ENCODE peak calls at places on chromosomes 5 and 9, in five cellular contexts. I is CD4-positive, CD25-positive, alpha-beta regulatory T cell; V is amygdala; L is NCI-H774; D is dorsolateral prefrontal cortex. T is an unnamed sample.

GRCh38 chr5:94649874-94650273 is 31.4 kb downstream of the SLF1 start:
- DNase-seq in L (no peak), D (no peak), V (no peak), I (no peak), T (no peak)

GRCh38 chr9:33620738-33621439 is 96.8 kb downstream of the ANKRD18B start:
- DNase-seq in V (no peak), D (no peak), I (no peak), L (peak), T (no peak)

GRCh38 chr9:108001219-108001618 is 511.6 kb upstream of the KLF4 start:
- DNase-seq in L (no peak), V (no peak), D (no peak), I (no peak), T (no peak)

GRCh38 chr5:122252319-122252718 is 59.7 kb upstream of the SNCAIP start:
- DNase-seq in D (no peak), V (no peak), L (no peak), I (no peak), T (peak)

GRCh38 chr5:43425965-43426364 is 13.8 kb upstream of the CCL28 start:
- DNase-seq in D (no peak), V (no peak), L (no peak), I (no peak), T (no peak)

GRCh38 chr5:156918311-156918845 is 44.6 kb downstream of the TIMD4 start:
- DNase-seq in D (no peak), V (no peak), I (no peak), L (no peak), T (no peak)

GRCh38 chr9:106478312-106479099 is 384.5 kb upstream of the ZNF462 start:
- DNase-seq in I (no peak), V (no peak), D (no peak), L (no peak), T (no peak)

GRCh38 chr5:142307491-142307890 is 17.3 kb downstream of the SPRY4 start:
- DNase-seq in D (no peak), V (no peak), L (no peak), I (no peak), T (no peak)

GRCh38 chr5:1008451-1009358 is at the start of gene NKD2:
- DNase-seq in V (no peak), D (peak), I (no peak), L (peak), T (no peak)

GRCh38 chr5:144575736-144576135 is 405.1 kb downstream of the KCTD16 start:
- DNase-seq in V (no peak), D (no peak), I (no peak), L (no peak), T (no peak)

GRCh38 chr5:128566170-128566569 is 28.1 kb upstream of the FBN2 start:
- DNase-seq in I (no peak), D (no peak), V (no peak), L (no peak), T (no peak)

GRCh38 chr9:116074658-116075057 is 78.9 kb upstream of the PAPPA start:
- DNase-seq in I (no peak), L (no peak), V (no peak), D (no peak), T (no peak)

GRCh38 chr5:154193176-154193575 is 2.6 kb downstream of the GALNT10 start:
- DNase-seq in L (no peak), I (no peak), D (peak), V (peak), T (no peak)

GRCh38 chr9:136052433-136052880 is 42.6 kb downstream of the NACC2 start:
- DNase-seq in D (no peak), V (no peak), L (no peak), I (no peak), T (peak)

GRCh38 chr9:82606761-82607382 is 456.1 kb downstream of the RASEF start:
- DNase-seq in L (peak), I (no peak), V (no peak), D (peak), T (peak)

GRCh38 chr5:131769961-131770360 is 26.9 kb downstream of the FNIP1 start:
- DNase-seq in I (no peak), D (no peak), L (no peak), V (no peak), T (peak)

GRCh38 chr5:165508286-165508685 is 2002.9 kb downstream of the MAT2B start:
- DNase-seq in L (no peak), V (no peak), I (no peak), D (no peak), T (no peak)

GRCh38 chr9:19788152-19788551 is 685 bp downstream of the SLC24A2 start:
- DNase-seq in V (no peak), I (no peak), D (peak), L (no peak), T (no peak)

GRCh38 chr9:113875917-113876805 is at the start of gene ZNF618:
- DNase-seq in D (peak), V (no peak), I (no peak), L (peak), T (peak)

GRCh38 chr5:139849942-139850341 is 54.3 kb downstream of the PSD2 start:
- DNase-seq in I (no peak), V (no peak), L (no peak), D (no peak), T (peak)

GRCh38 chr5:94849821-94850736 is 231.6 kb downstream of the SLF1 start:
- DNase-seq in D (peak), L (peak), V (no peak), I (peak), T (peak)

GRCh38 chr5:176427971-176428370 is 11.6 kb upstream of the CLTB start:
- DNase-seq in I (no peak), L (no peak), V (no peak), D (no peak), T (no peak)

GRCh38 chr9:124882221-124882620 is 20.3 kb downstream of the ARPC5L start:
- DNase-seq in I (no peak), L (no peak), V (no peak), D (no peak), T (no peak)

GRCh38 chr9:36029765-36030528 is 6.8 kb upstream of the RECK start:
- DNase-seq in L (no peak), I (no peak), D (no peak), V (no peak), T (no peak)